ENCODE peak calls at places on chromosomes 1 and 21, in six cellular contexts. A is AG09309, J is left ventricle myocardium inferior, C is A673, P is breast epithelium, W is SK-N-SH. Q is an unnamed sample.

GRCh38 chr1:164659621-164660414 is 100.8 kb downstream of the PBX1 start:
- DNase-seq in A (no peak), J (no peak), C (no peak), P (peak), W (no peak), Q (peak)

GRCh38 chr1:16180291-16180824 is 24.5 kb upstream of the EPHA2 start:
- DNase-seq in A (peak), J (no peak), C (peak), P (no peak), W (no peak), Q (no peak)

GRCh38 chr1:200130552-200130951 is 103.0 kb downstream of the NR5A2 start:
- DNase-seq in A (no peak), J (no peak), C (no peak), P (no peak), W (no peak), Q (no peak)

GRCh38 chr21:14918542-14918941 is 146.3 kb downstream of the NRIP1 start:
- DNase-seq in A (no peak), J (no peak), C (no peak), P (no peak), W (no peak), Q (peak)

GRCh38 chr1:68322096-68322495 is 89.8 kb upstream of the WLS start:
- DNase-seq in A (no peak), J (no peak), C (no peak), P (no peak), W (no peak), Q (no peak)

GRCh38 chr1:207838156-207839082 is 72.5 kb downstream of the CD34 start:
- DNase-seq in A (no peak), J (peak), C (no peak), P (peak), W (no peak), Q (peak)

GRCh38 chr1:28885472-28885877 is 28.9 kb upstream of the EPB41 start:
- DNase-seq in A (no peak), J (no peak), C (peak), P (no peak), W (no peak), Q (no peak)

GRCh38 chr21:32380940-32381339 is 11.9 kb downstream of the URB1 start:
- DNase-seq in A (no peak), J (no peak), C (no peak), P (no peak), W (no peak), Q (no peak)

GRCh38 chr1:162631546-162632233 is 574 bp upstream of the DDR2 start:
- DNase-seq in A (no peak), J (peak), C (peak), P (no peak), W (peak), Q (no peak)

GRCh38 chr1:244060117-244060516 is 9.0 kb downstream of the ZBTB18 start:
- DNase-seq in A (no peak), J (no peak), C (no peak), P (no peak), W (no peak), Q (no peak)

GRCh38 chr1:203077956-203078355 is 7.9 kb downstream of the MYOG start:
- DNase-seq in A (no peak), J (no peak), C (no peak), P (no peak), W (no peak), Q (no peak)

GRCh38 chr21:18147678-18148077 is 97.0 kb upstream of the CHODL start:
- DNase-seq in A (no peak), J (no peak), C (no peak), P (no peak), W (no peak), Q (no peak)

GRCh38 chr1:20665736-20666135 is 4.6 kb upstream of the DDOST start:
- DNase-seq in A (no peak), J (no peak), C (no peak), P (no peak), W (no peak), Q (no peak)

GRCh38 chr1:93733340-93733739 is 51.7 kb upstream of the BCAR3 start:
- DNase-seq in A (no peak), J (no peak), C (no peak), P (no peak), W (no peak), Q (no peak)

GRCh38 chr1:93730621-93731020 is 49.0 kb upstream of the BCAR3 start:
- DNase-seq in A (no peak), J (no peak), C (no peak), P (no peak), W (no peak), Q (no peak)

GRCh38 chr1:93729502-93729901 is 47.9 kb upstream of the BCAR3 start:
- DNase-seq in A (no peak), J (no peak), C (no peak), P (no peak), W (no peak), Q (no peak)

GRCh38 chr1:93734999-93735398 is 53.4 kb upstream of the BCAR3 start:
- DNase-seq in A (no peak), J (no peak), C (no peak), P (no peak), W (no peak), Q (no peak)

GRCh38 chr1:93732514-93732913 is 50.9 kb upstream of the BCAR3 start:
- DNase-seq in A (no peak), J (no peak), C (no peak), P (no peak), W (no peak), Q (no peak)
- TF ChIP-seq CTCF in A (peak), J (no peak), C (peak), P (no peak), W (peak), Q (no peak)

GRCh38 chr21:36791150-36791549 is 92.2 kb downstream of the SIM2 start:
- DNase-seq in A (no peak), J (no peak), C (no peak), P (no peak), W (no peak), Q (no peak)

GRCh38 chr21:36788116-36788515 is 89.2 kb downstream of the SIM2 start:
- DNase-seq in A (no peak), J (no peak), C (peak), P (no peak), W (no peak), Q (no peak)

GRCh38 chr21:36790616-36791015 is 91.7 kb downstream of the SIM2 start:
- DNase-seq in A (no peak), J (no peak), C (no peak), P (no peak), W (no peak), Q (no peak)

GRCh38 chr21:36792505-36792967 is 93.6 kb downstream of the SIM2 start:
- DNase-seq in A (no peak), J (no peak), C (no peak), P (no peak), W (no peak), Q (peak)

DNA sequence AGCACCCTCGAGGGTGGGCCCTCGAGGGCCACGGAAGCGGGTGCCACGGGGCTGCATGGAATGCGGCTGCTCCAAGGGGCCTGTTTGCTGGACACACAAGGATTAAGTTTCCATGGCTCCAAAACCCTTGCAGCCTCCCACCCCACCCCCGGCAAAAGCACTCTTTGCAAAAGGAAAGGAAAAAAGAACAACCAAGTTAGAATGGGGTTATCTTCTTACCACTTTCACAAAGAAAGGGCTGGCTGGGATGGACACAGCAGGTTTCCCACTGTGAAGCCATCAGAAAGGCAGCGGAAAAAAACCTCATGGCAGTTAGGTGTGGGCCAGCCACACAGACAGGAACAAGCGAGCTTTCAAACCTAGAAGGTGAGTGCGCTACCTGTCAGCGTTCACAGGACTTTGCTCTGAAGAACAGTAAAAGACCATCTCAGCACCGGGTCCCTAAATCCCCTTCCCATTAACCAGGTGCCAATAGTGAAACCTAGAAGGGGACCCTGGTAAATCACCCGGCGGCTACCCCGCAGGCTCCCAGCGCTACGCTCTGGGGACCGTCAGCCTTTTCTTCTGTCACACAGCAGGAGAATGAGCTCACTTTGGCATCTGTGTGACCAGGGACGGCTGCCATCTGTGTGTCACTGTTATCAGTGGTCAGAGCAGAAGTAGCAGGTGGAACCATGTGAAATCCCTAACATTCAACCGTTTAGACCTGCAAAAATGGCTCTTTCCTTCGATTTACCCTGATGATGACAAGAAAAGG is 93.0 kb downstream of the SIM2 start:
- DNase-seq in A (no peak), J (peak), C (no peak), P (no peak), W (no peak), Q (no peak)
- H3K4me3 ChIP-seq in A (no peak), J (peak), C (no peak), P (peak), W (no peak), Q (no peak)

DNA sequence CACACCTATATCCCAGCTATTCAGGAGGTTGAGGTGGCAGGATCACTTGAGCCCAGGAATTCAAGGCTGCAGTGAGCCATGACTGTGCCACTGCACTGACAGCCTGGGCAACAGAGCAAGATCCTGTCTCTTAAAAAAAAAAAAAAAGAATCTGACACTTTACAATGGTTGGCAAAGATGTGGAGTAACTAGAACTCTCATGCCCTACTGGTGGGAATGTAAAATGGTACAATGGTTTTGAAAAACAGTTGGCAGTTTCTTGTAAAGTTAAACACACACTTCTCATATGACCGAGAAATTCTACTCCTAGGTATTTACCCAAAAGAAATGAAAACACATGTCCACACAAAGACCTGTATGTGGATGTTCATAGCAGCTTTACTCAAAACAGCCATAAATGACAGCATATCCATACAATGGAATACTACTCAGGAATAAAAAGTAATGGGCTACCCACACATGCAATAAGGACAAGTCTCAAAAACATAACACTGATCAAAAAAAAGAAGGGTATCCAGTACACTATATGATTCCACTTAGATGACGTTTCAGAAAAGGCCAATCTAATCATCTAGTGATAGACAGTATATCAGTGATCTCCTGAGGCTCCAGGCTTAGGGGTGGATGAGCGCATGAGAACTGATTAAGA is 58.1 kb downstream of the HLCS start:
- DNase-seq in A (no peak), J (no peak), C (no peak), P (no peak), W (no peak), Q (no peak)
- TF ChIP-seq CTCF in A (no peak), J (no peak), C (peak), P (no peak), W (peak), Q (no peak)

DNA sequence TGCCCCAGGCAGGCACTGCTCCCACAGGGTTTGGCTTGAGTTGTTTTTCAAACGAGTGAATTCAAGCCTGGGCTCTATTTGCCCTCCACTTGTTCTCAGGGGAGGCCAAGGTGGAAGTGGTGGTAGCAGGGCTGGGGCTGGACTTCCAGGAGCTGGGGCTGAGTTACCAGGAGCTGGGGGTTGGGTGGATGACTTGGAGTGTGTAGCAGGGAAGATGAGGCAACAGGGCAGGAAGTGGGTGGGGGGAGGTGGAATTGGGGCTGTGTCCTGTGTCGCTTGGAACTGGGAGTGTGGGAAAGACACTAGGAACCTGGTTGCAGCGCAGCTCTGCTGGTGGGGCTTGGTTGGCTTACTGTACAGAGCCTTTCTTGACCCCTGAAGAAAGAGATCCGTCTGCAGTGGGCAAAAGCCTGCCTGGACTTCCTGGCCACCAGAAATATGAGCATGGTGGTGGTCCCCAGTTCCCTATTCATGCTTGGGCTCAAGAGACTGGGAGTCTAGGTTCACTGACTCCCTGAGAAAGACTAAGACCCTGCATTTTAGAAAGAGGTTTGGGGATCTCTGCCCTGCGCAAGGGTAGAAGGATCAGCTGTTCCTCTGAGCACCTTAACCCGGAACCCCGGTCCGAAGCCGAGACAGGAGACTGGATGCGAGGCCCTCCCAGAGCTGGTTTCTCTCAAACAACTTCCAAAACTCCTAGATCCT is 3.1 kb downstream of the TFAP2E start:
- DNase-seq in A (no peak), J (no peak), C (no peak), P (no peak), W (no peak), Q (no peak)
- H3K4me3 ChIP-seq in A (no peak), J (peak), C (no peak), P (peak), W (no peak), Q (no peak)

DNA sequence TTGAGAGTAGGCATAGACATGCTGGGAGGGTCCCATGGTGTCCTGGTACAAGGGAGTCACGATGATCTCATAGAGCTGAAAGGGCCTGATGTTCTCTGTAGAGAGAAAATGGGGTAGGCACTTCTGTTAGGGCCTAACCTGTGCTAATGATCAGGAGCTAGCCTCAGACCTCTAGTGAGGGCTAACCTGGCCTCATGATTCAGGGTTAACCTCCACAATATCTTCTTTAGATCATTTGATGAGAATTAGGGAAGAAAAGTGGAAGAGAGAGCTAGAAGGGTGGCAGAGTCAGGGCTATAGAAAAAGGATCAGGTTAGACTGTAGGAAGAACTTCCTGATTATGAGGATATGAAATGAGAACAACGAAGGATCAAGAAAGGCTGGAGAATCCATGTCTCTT is 5.0 kb upstream of the MRPS15 start:
- DNase-seq in A (no peak), J (no peak), C (no peak), P (no peak), W (no peak), Q (no peak)
- TF ChIP-seq CTCF in A (no peak), J (no peak), C (no peak), P (no peak), W (no peak), Q (no peak)

GRCh38 chr21:41821081-41821755 is 54.4 kb upstream of the RIPK4 start:
- DNase-seq in A (no peak), J (no peak), C (no peak), P (peak), W (no peak), Q (no peak)
- H3K4me3 ChIP-seq in A (no peak), J (no peak), C (no peak), P (no peak), W (no peak), Q (no peak)

GRCh38 chr1:27400963-27401341 is 8.5 kb downstream of the GPR3 start:
- DNase-seq in A (no peak), J (no peak), C (no peak), P (no peak), W (no peak), Q (no peak)

GRCh38 chr1:27405074-27405473 is 12.7 kb downstream of the GPR3 start:
- DNase-seq in A (peak), J (peak), C (no peak), P (no peak), W (no peak), Q (no peak)

GRCh38 chr1:27403931-27404330 is 11.5 kb downstream of the GPR3 start:
- DNase-seq in A (no peak), J (no peak), C (no peak), P (no peak), W (no peak), Q (no peak)

GRCh38 chr1:27402349-27402754 is 9.9 kb downstream of the GPR3 start:
- DNase-seq in A (peak), J (peak), C (peak), P (peak), W (peak), Q (peak)

GRCh38 chr1:27403065-27403726 is 10.8 kb downstream of the GPR3 start:
- DNase-seq in A (no peak), J (peak), C (no peak), P (no peak), W (peak), Q (peak)
- TF ChIP-seq CTCF in A (no peak), J (peak), C (peak), P (no peak), W (peak), Q (no peak)